ENCODE peak calls at places on chromosomes 11 and 22, in four cellular contexts. V is amniotic epithelial cell, R is HCT116, W is fibroblast of mammary gland. J is an unnamed sample.

GRCh38 chr11:59185412-59185811 is 13.5 kb downstream of the DTX4 start:
- DNase-seq in V (no peak), R (no peak), W (no peak), J (no peak)

GRCh38 chr11:95993438-95994339 is 69.8 kb upstream of the MTMR2 start:
- DNase-seq in V (peak; percentile 92), R (no peak), W (no peak), J (no peak)

GRCh38 chr11:19931141-19931767 is 218.6 kb downstream of the NAV2 start:
- DNase-seq in V (peak; percentile 79), R (no peak), W (peak; percentile 82), J (no peak)

GRCh38 chr22:47206185-47206584 is 443.7 kb downstream of the TBC1D22A start:
- DNase-seq in V (no peak), R (no peak), W (no peak), J (no peak)

GRCh38 chr11:16809901-16810668 is 71.6 kb downstream of the C11orf58 start:
- DNase-seq in V (peak; percentile 50), R (no peak), W (peak; percentile 67), J (no peak)

GRCh38 chr22:32745251-32745995 is 56.1 kb upstream of the TIMP3 start:
- DNase-seq in V (no peak), R (peak; percentile 70), W (peak; percentile 82), J (no peak)

GRCh38 chr22:48318173-48318572 is 1509.5 kb downstream of the BRD1 start:
- DNase-seq in V (no peak), R (no peak), W (no peak), J (no peak)

GRCh38 chr11:61728066-61728939 is 24.1 kb upstream of the MYRF start:
- DNase-seq in V (no peak), R (no peak), W (no peak), J (no peak)

GRCh38 chr11:67352546-67353316 is 615 bp downstream of the POLD4 start:
- DNase-seq in V (no peak), R (no peak), W (no peak), J (no peak)

GRCh38 chr11:134554106-134554505 is 142.1 kb upstream of the B3GAT1 start:
- DNase-seq in V (no peak), R (no peak), W (no peak), J (no peak)

GRCh38 chr11:44716256-44716655 is 10.5 kb upstream of the TSPAN18 start:
- DNase-seq in V (no peak), R (no peak), W (no peak), J (no peak)

GRCh38 chr11:72254299-72254993 is 10.5 kb upstream of the PHOX2A start:
- DNase-seq in V (no peak), R (no peak), W (no peak), J (no peak)

GRCh38 chr22:38871360-38872171 is 450 bp downstream of the CBX6 start:
- DNase-seq in V (no peak), R (no peak), W (no peak), J (no peak)

GRCh38 chr22:50674127-50674493 is 1.5 kb downstream of the SHANK3 start:
- DNase-seq in V (no peak), R (no peak), W (no peak), J (no peak)

GRCh38 chr11:1560618-1561251 is 11.3 kb downstream of the DUSP8 start:
- DNase-seq in V (no peak), R (no peak), W (no peak), J (no peak)

GRCh38 chr11:120235024-120235628 is 4.8 kb upstream of the POU2F3 start:
- DNase-seq in V (peak; percentile 54), R (peak; percentile 64), W (peak; percentile 49), J (no peak)

GRCh38 chr22:36374603-36375024 is 13.2 kb downstream of the MYH9 start:
- DNase-seq in V (peak; percentile 92), R (peak; percentile 80), W (peak; percentile 84), J (no peak)

GRCh38 chr11:72584293-72584921 is 89.8 kb downstream of the PDE2A start:
- DNase-seq in V (no peak), R (no peak), W (peak; percentile 38), J (no peak)

GRCh38 chr11:128874406-128874805 is 7.3 kb upstream of the KCNJ1 start:
- DNase-seq in V (no peak), R (no peak), W (peak; percentile 19), J (no peak)

GRCh38 chr11:124863137-124863825 is 2.0 kb upstream of the ROBO3 start:
- DNase-seq in V (peak; percentile 21), R (no peak), W (peak; percentile 45), J (peak; percentile 27)

GRCh38 chr11:15943418-15944197 is 412.7 kb downstream of the SOX6 start:
- DNase-seq in V (no peak), R (no peak), W (no peak), J (no peak)

GRCh38 chr11:112748713-112749481 is 212.3 kb upstream of the NCAM1 start:
- DNase-seq in V (no peak), R (no peak), W (no peak), J (no peak)

GRCh38 chr22:48950151-48950915 is 877.3 kb downstream of the BRD1 start:
- DNase-seq in V (no peak), R (no peak), W (no peak), J (no peak)

GRCh38 chr11:1770528-1770927 is 6.8 kb upstream of the CTSD start:
- DNase-seq in V (peak; percentile 46), R (no peak), W (no peak), J (no peak)

GRCh38 chr22:50252081-50253045 is 1.3 kb upstream of the HDAC10 start:
- DNase-seq in V (peak; percentile 53), R (no peak), W (peak; percentile 59), J (peak; percentile 59)

GRCh38 chr22:48889209-48889830 is 938.4 kb downstream of the BRD1 start:
- DNase-seq in V (no peak), R (no peak), W (no peak), J (no peak)

J was measured in COLO829.